ENCODE peak calls at places on chromosome 17, in four cellular contexts. J, M, Q and E are unnamed samples.

GRCh38 chr17:41785876-41786226 is 660 bp downstream of the JUP start:
- DNase-seq in Q (peak), J (peak), M (no peak), E (peak)

GRCh38 chr17:40326014-40326831 is 17.2 kb downstream of the RARA start:
- DNase-seq in Q (no peak), J (no peak), M (no peak), E (no peak)

GRCh38 chr17:58391302-58391984 is 25.9 kb downstream of the RNF43 start:
- DNase-seq in Q (no peak), J (peak), M (no peak), E (peak)

GRCh38 chr17:42659079-42659931 is at the start of gene TUBG2:
- DNase-seq in Q (peak), J (peak), M (no peak), E (peak)

GRCh38 chr17:48513097-48513496 is 17.7 kb downstream of the HOXB1 start:
- DNase-seq in Q (no peak), M (no peak), J (no peak), E (no peak)

GRCh38 chr17:11486726-11487310 is 111.5 kb upstream of the DNAH9 start:
- DNase-seq in M (no peak), Q (no peak), J (no peak), E (no peak)

GRCh38 chr17:58325289-58325726 is 3.3 kb downstream of the TSPOAP1 start:
- DNase-seq in Q (no peak), M (no peak), J (no peak), E (peak)

GRCh38 chr17:11921296-11921695 is 76.0 kb downstream of the ZNF18 start:
- DNase-seq in J (no peak), Q (no peak), M (no peak), E (no peak)

GRCh38 chr17:1134634-1135324 is 45.0 kb downstream of the ABR start:
- DNase-seq in M (no peak), Q (no peak), J (no peak), E (no peak)

GRCh38 chr17:44807817-44808155 is 22.3 kb downstream of the GJC1 start:
- DNase-seq in Q (no peak), M (no peak), J (no peak), E (no peak)

GRCh38 chr17:40445769-40446468 is 2.7 kb downstream of the IGFBP4 start:
- DNase-seq in Q (no peak), M (no peak), J (peak), E (peak)

GRCh38 chr17:65131946-65132345 is 5.2 kb upstream of the RGS9 start:
- DNase-seq in J (peak), Q (no peak), M (no peak), E (no peak)

GRCh38 chr17:44438634-44439033 is 49.2 kb upstream of the ITGA2B start:
- DNase-seq in J (no peak), M (no peak), Q (no peak), E (no peak)

GRCh38 chr17:70447588-70447987 is 278.3 kb downstream of the KCNJ2 start:
- DNase-seq in Q (no peak), M (no peak), J (no peak), E (no peak)
- TF ChIP-seq POLR2A in Q (no peak), M (no peak), J (no peak), E (no peak)

DNA sequence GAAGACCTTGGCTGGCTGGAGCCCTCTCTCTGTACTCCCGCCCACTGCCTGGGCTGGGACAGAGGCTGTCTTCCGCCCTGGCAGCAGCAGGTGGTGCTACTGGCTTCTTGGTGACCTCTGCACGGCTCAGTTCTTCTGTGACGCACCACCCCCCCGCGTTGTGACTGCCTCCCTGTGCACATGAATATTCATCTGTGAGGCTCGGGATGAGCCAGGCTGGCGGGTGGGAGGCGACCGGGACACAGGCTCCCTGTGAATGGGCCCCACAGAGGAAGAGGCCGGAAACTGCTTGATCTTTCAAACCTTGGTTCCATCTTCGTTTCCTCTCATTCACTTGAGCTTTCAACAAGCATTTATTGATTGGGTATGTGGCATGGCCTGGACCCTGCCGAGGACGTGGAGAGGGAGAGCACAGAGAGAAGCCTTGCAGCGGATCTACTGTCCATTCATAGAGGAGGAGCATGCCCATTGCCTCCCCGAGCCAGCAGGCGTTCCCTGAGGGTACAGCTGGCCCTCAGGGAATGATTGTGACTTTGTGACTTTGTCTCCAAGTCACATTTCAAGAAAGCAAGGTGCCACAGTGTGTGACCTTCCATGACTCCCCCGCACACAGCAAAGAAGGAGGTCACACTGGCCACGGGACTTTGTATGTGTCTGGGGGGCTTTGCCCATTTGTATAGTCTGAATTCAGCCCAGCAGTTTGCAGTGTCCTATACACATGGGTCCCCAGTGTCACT is 45.0 kb downstream of the B9D1 start:
- DNase-seq in J (peak), M (peak), Q (peak), E (no peak)
- TF ChIP-seq POLR2A in J (no peak), M (peak), Q (no peak), E (no peak)

GRCh38 chr17:76481091-76481655 is 13.8 kb downstream of the AANAT start:
- DNase-seq in Q (peak), M (no peak), J (no peak), E (no peak)

GRCh38 chr17:76487451-76488192 is 13.6 kb downstream of the RHBDF2 start:
- DNase-seq in M (no peak), Q (no peak), J (no peak), E (no peak)

GRCh38 chr17:76480676-76481075 is 13.3 kb downstream of the AANAT start:
- DNase-seq in M (no peak), Q (peak), J (no peak), E (no peak)

GRCh38 chr17:76485569-76485968 is 15.7 kb downstream of the RHBDF2 start:
- DNase-seq in M (no peak), J (no peak), Q (no peak), E (no peak)

DNA sequence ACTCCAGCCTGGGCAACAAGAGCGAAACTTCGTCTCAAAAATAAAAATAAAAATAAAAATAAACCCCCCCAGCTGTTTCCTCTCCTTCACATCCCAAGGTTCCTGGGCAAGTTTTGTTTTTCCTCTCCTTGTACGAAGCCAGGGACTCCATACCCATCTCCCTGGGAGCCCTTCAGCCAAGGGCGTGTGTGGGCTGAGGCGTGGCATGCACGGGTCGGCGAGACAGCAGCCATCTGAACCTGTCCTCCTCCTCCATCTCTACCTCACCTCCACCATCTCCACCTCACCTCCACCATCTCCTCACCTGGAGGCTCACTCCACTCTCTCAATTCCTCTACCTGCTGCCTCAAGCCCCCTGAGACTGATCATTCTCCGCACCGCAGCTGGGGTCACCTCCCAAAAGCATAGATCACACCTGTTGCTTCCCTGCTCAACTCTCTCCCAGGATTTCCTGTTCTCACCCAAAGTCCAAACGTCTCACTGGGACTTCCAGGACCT is 16.9 kb downstream of the AANAT start:
- DNase-seq in J (no peak), M (no peak), Q (no peak), E (no peak)
- TF ChIP-seq POLR2A in J (no peak), M (no peak), Q (no peak), E (no peak)

GRCh38 chr17:7224110-7224509 is 4.4 kb downstream of the ACADVL start:
- DNase-seq in Q (no peak), M (no peak), J (no peak), E (no peak)
- TF ChIP-seq POLR2A in Q (no peak), M (no peak), J (no peak), E (no peak)